ENCODE peak calls at places on chromosomes 3 and 15, in four cellular contexts. J, V, N and D are unnamed samples.

GRCh38 chr3:42850263-42850662 is 25.4 kb downstream of the CYP8B1 start:
- DNase-seq in J (no peak), V (no peak), N (no peak), D (no peak)

GRCh38 chr3:37833790-37834189 is 27.9 kb upstream of the CTDSPL start:
- DNase-seq in J (no peak), V (no peak), N (no peak), D (no peak)

GRCh38 chr3:46006646-46007045 is 11.0 kb upstream of the FYCO1 start:
- DNase-seq in J (no peak), V (no peak), N (no peak), D (peak)

GRCh38 chr3:308597-309321 is 112.2 kb downstream of the CHL1 start:
- DNase-seq in J (no peak), V (no peak), N (peak), D (no peak)

GRCh38 chr15:92576597-92577200 is 78.9 kb downstream of the FAM174B start:
- DNase-seq in J (no peak), V (no peak), N (no peak), D (no peak)

GRCh38 chr15:95567686-95568085 is 762.8 kb upstream of the NR2F2 start:
- DNase-seq in J (no peak), V (no peak), N (no peak), D (no peak)

GRCh38 chr15:93974804-93975481 is 256.4 kb upstream of the MCTP2 start:
- DNase-seq in J (peak), V (no peak), N (no peak), D (peak)

GRCh38 chr15:33234019-33234418 is 39.5 kb upstream of the FMN1 start:
- DNase-seq in J (peak), V (no peak), N (no peak), D (peak)